ENCODE peak calls at places on chromosomes 6 and 20, in four cellular contexts. One of them, this sample, is unnamed.

GRCh38 chr6:79101164-79101563 is 23.1 kb upstream of the PHIP start:
- DNase-seq in effector memory CD8-positive, alpha-beta T cell: no peak
- DNase-seq in ovary: no peak
- DNase-seq in neural crest cell: no peak
- DNase-seq in this sample: no peak

GRCh38 chr6:37630281-37630799 is 67.3 kb downstream of the MDGA1 start:
- DNase-seq in ovary: no peak
- DNase-seq in neural crest cell: no peak
- DNase-seq in effector memory CD8-positive, alpha-beta T cell: no peak
- DNase-seq in this sample: peak; percentile 58

GRCh38 chr6:108736832-108737231 is 111.4 kb upstream of the ARMC2 start:
- DNase-seq in effector memory CD8-positive, alpha-beta T cell: no peak
- DNase-seq in ovary: no peak
- DNase-seq in neural crest cell: no peak
- DNase-seq in this sample: peak; percentile 47

GRCh38 chr6:48624631-48625030 is 513.6 kb upstream of the PTCHD4 start:
- DNase-seq in ovary: no peak
- DNase-seq in effector memory CD8-positive, alpha-beta T cell: no peak
- DNase-seq in neural crest cell: no peak
- DNase-seq in this sample: no peak

GRCh38 chr6:2818593-2818992 is 23.1 kb downstream of the SERPINB1 start:
- DNase-seq in neural crest cell: no peak
- DNase-seq in ovary: no peak
- DNase-seq in effector memory CD8-positive, alpha-beta T cell: no peak
- DNase-seq in this sample: no peak

GRCh38 chr6:89970609-89971337 is 76.5 kb downstream of the GJA10 start:
- DNase-seq in neural crest cell: peak; percentile 33
- DNase-seq in effector memory CD8-positive, alpha-beta T cell: no peak
- DNase-seq in ovary: peak; percentile 28
- DNase-seq in this sample: peak; percentile 53

GRCh38 chr6:159044899-159045727 is at the start of gene TAGAP:
- DNase-seq in ovary: no peak
- DNase-seq in effector memory CD8-positive, alpha-beta T cell: peak; percentile 81
- DNase-seq in neural crest cell: no peak
- DNase-seq in this sample: no peak

GRCh38 chr6:31042801-31043200 is 32.5 kb downstream of the MUC22 start:
- DNase-seq in effector memory CD8-positive, alpha-beta T cell: no peak
- DNase-seq in ovary: no peak
- DNase-seq in neural crest cell: peak; percentile 15
- DNase-seq in this sample: peak; percentile 59

GRCh38 chr6:89310929-89311328 is 4.2 kb downstream of the GABRR2 start:
- DNase-seq in ovary: no peak
- DNase-seq in neural crest cell: no peak
- DNase-seq in effector memory CD8-positive, alpha-beta T cell: no peak
- DNase-seq in this sample: no peak

GRCh38 chr6:143680157-143680556 is 2.4 kb downstream of the PHACTR2 start:
- DNase-seq in ovary: no peak
- DNase-seq in neural crest cell: no peak
- DNase-seq in effector memory CD8-positive, alpha-beta T cell: no peak
- DNase-seq in this sample: no peak

GRCh38 chr20:26169506-26169905 is 472.9 kb upstream of the ZNF337 start:
- DNase-seq in effector memory CD8-positive, alpha-beta T cell: no peak
- DNase-seq in ovary: no peak
- DNase-seq in neural crest cell: no peak
- DNase-seq in this sample: no peak

GRCh38 chr20:18739785-18740184 is 73.8 kb upstream of the SCP2D1 start:
- DNase-seq in neural crest cell: no peak
- DNase-seq in effector memory CD8-positive, alpha-beta T cell: no peak
- DNase-seq in ovary: peak; percentile 63
- DNase-seq in this sample: no peak

GRCh38 chr20:63896136-63896890 is 1.4 kb downstream of the DNAJC5 start:
- DNase-seq in ovary: peak; percentile 48
- DNase-seq in neural crest cell: no peak
- DNase-seq in effector memory CD8-positive, alpha-beta T cell: peak; percentile 14
- DNase-seq in this sample: peak; percentile 66

GRCh38 chr20:32285621-32286334 is 8.3 kb downstream of the KIF3B start:
- DNase-seq in neural crest cell: no peak
- DNase-seq in effector memory CD8-positive, alpha-beta T cell: peak; percentile 42
- DNase-seq in ovary: no peak
- DNase-seq in this sample: peak; percentile 64